ENCODE peak calls at places on chromosomes 1 and 21, in five cellular contexts. K is endodermal cell, H is fibroblast of lung, B is esophagus squamous epithelium, T is hepatocyte. X is an unnamed sample.
A peak's percentile ranks its signal among the peaks of the same experiment; 100 is the strongest.

GRCh38 chr1:10864776-10865175 is 68.3 kb upstream of the CASZ1 start:
- DNase-seq in K (no peak), H (no peak), B (no peak), T (no peak), X (no peak)

GRCh38 chr1:84946631-84947030 is 50.3 kb downstream of the MCOLN2 start:
- DNase-seq in K (no peak), H (peak; percentile 42), B (no peak), T (no peak), X (peak; percentile 23)

GRCh38 chr1:6101826-6102225 is 56.1 kb downstream of the KCNAB2 start:
- DNase-seq in K (no peak), H (no peak), B (no peak), T (no peak), X (no peak)

GRCh38 chr1:109828756-109829505 is 65.2 kb upstream of the EPS8L3 start:
- DNase-seq in K (peak; percentile 25), H (peak; percentile 47), B (no peak), T (no peak), X (no peak)

GRCh38 chr1:19750101-19750881 is 49.4 kb downstream of the TMCO4 start:
- DNase-seq in K (no peak), H (peak; percentile 35), B (no peak), T (no peak), X (no peak)

GRCh38 chr1:93804412-93804811 is 74.6 kb downstream of the DNTTIP2 start:
- DNase-seq in K (peak; percentile 0), H (peak; percentile 96), B (no peak), T (no peak), X (peak; percentile 81)

GRCh38 chr1:145892486-145893087 is 6.9 kb upstream of the ANKRD35 start:
- DNase-seq in K (no peak), H (peak; percentile 69), B (no peak), T (peak; percentile 45), X (no peak)

GRCh38 chr1:78500529-78500928 is 9.8 kb downstream of the PTGFR start:
- DNase-seq in K (no peak), H (no peak), B (no peak), T (no peak), X (no peak)

GRCh38 chr1:61642475-61643232 is 82.3 kb downstream of the TM2D1 start:
- DNase-seq in K (peak; percentile 53), H (no peak), B (no peak), T (no peak), X (no peak)

GRCh38 chr21:41371698-41372030 is 9.8 kb downstream of the MX2 start:
- DNase-seq in K (no peak), H (no peak), B (no peak), T (no peak), X (no peak)

GRCh38 chr1:228095161-228095560 is 8.0 kb downstream of the C1orf35 start:
- DNase-seq in K (peak; percentile 25), H (no peak), B (no peak), T (no peak), X (no peak)

GRCh38 chr1:213773975-213774374 is 213.8 kb upstream of the PROX1 start:
- DNase-seq in K (no peak), H (no peak), B (no peak), T (no peak), X (no peak)

GRCh38 chr1:99737016-99737415 is 29.4 kb downstream of the FRRS1 start:
- DNase-seq in K (peak; percentile 75), H (peak; percentile 68), B (no peak), T (peak; percentile 42), X (peak; percentile 38)

GRCh38 chr1:189929501-189930099 is 548.1 kb downstream of the BRINP3 start:
- DNase-seq in K (no peak), H (no peak), B (no peak), T (no peak), X (no peak)

GRCh38 chr1:230262867-230263572 is 163.1 kb downstream of the PGBD5 start:
- DNase-seq in K (peak; percentile 35), H (no peak), B (no peak), T (no peak), X (no peak)

GRCh38 chr21:43372663-43373386 is 54.1 kb downstream of the SIK1 start:
- DNase-seq in K (no peak), H (peak; percentile 25), B (no peak), T (no peak), X (peak; percentile 93)

GRCh38 chr1:243264718-243265117 is 8.9 kb downstream of the SDCCAG8 start:
- DNase-seq in K (no peak), H (peak; percentile 78), B (no peak), T (no peak), X (peak; percentile 49)

GRCh38 chr1:53305650-53306049 is 22.2 kb downstream of the LRP8 start:
- DNase-seq in K (no peak), H (peak; percentile 8), B (no peak), T (no peak), X (no peak)

GRCh38 chr1:8222789-8223188 is 95.1 kb upstream of the SLC45A1 start:
- DNase-seq in K (no peak), H (no peak), B (no peak), T (no peak), X (no peak)

GRCh38 chr1:70760170-70760569 is 287.4 kb downstream of the PTGER3 start:
- DNase-seq in K (no peak), H (no peak), B (no peak), T (no peak), X (no peak)

GRCh38 chr1:197814306-197814705 is 39.0 kb upstream of the DENND1B start:
- DNase-seq in K (no peak), H (no peak), B (no peak), T (no peak), X (no peak)

GRCh38 chr1:225378880-225379279 is 49.0 kb downstream of the LBR start:
- DNase-seq in K (peak; percentile 95), H (peak; percentile 71), B (no peak), T (peak; percentile 73), X (peak; percentile 94)

GRCh38 chr1:66431999-66432398 is 102.0 kb upstream of the SGIP1 start:
- DNase-seq in K (no peak), H (no peak), B (no peak), T (no peak), X (no peak)

GRCh38 chr1:205298191-205298994 is 23.2 kb downstream of the NUAK2 start:
- DNase-seq in K (peak; percentile 94), H (peak; percentile 98), B (no peak), T (peak; percentile 80), X (peak; percentile 99)

GRCh38 chr1:174812026-174812425 is 187.7 kb upstream of the CACYBP start:
- DNase-seq in K (no peak), H (no peak), B (no peak), T (no peak), X (no peak)

GRCh38 chr1:56578664-56578962 is 750 bp downstream of the PLPP3 start:
- DNase-seq in K (peak; percentile 81), H (no peak), B (no peak), T (peak; percentile 51), X (no peak)

GRCh38 chr1:221965252-221965651 is 223.4 kb upstream of the DUSP10 start:
- DNase-seq in K (no peak), H (peak; percentile 37), B (no peak), T (no peak), X (no peak)

GRCh38 chr1:215971793-215972441 is 404.8 kb downstream of the KCTD3 start:
- DNase-seq in K (peak; percentile 55), H (no peak), B (no peak), T (no peak), X (no peak)

GRCh38 chr1:178458203-178458602 is 38.6 kb downstream of the CLEC20A start:
- DNase-seq in K (peak; percentile 53), H (no peak), B (no peak), T (no peak), X (no peak)

GRCh38 chr1:12644237-12644636 is 352 bp downstream of the AADACL4 start:
- DNase-seq in K (no peak), H (no peak), B (no peak), T (no peak), X (no peak)

GRCh38 chr1:2555634-2556276 is 416 bp upstream of the TNFRSF14 start:
- DNase-seq in K (no peak), H (no peak), B (peak; percentile 48), T (no peak), X (no peak)
- H3K27ac ChIP-seq in K (no peak overlapping the region), H (peak overlapping the region; percentile 83), B (peak overlapping the region; percentile 96), T (peak overlapping the region; percentile 45), X (peak overlapping the region; percentile 30)

GRCh38 chr1:22117238-22117637 is 25.7 kb downstream of the WNT4 start:
- DNase-seq in K (no peak), H (no peak), B (no peak), T (no peak), X (no peak)

GRCh38 chr1:22117851-22118250 is 25.0 kb downstream of the WNT4 start:
- DNase-seq in K (no peak), H (peak; percentile 49), B (no peak), T (no peak), X (no peak)

GRCh38 chr1:22112505-22112904 is 30.4 kb downstream of the WNT4 start:
- DNase-seq in K (peak; percentile 28), H (no peak), B (no peak), T (no peak), X (no peak)

GRCh38 chr1:22114083-22115012 is 28.5 kb downstream of the WNT4 start:
- DNase-seq in K (peak; percentile 34), H (peak; percentile 88), B (no peak), T (peak; percentile 67), X (no peak)

DNA sequence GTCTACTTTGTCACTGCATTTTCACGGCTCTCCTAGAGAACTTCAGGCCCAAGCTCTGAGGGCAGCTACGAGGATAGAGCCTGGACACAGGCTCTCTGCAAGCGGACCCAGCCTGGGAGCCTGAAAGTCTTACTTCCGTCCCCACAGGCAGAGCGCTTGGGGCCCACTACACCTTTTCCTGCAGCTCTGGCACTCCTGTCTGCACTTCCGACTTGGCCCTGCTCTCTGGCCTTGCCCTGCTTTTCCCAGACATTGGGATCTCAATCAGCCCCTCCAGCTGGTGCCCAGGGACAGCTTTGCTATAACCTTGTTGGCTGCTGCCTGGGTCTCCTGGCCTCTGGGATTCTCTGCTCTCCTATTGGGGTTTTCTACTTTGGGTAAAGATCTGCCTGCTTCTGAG is 27.6 kb downstream of the WNT4 start:
- DNase-seq in K (no peak), H (no peak), B (no peak), T (no peak), X (no peak)
- H3K4me1 ChIP-seq in K (peaks cover 6% of the 10 kb centered on the region), H (peaks cover 25% of the 10 kb centered on the region), B (peaks cover 4% of the 10 kb centered on the region), T (peaks cover 12% of the 10 kb centered on the region), X (no peaks in the 10 kb centered on the region)

DNA sequence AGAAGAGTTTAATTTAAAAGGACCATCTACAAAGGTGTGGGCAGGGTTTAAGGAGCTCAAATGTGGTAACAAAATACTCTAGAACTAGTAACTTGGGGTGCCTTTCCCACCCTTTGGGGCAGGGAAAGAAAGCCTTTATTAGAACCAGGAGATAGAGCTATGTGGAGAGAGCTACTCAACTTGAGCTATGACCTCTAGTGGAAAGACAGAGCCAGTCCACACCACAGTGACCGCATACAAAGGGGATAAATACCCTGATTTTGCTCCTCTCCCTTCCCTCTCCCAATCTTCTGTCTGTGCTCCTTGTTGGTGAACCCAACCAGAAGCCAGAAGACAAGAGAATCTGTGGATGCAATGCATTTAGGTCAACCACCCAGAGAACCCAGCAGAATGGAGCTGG is 54.4 kb upstream of the JAK1 start:
- DNase-seq in K (no peak), H (no peak), B (no peak), T (no peak), X (no peak)
- TF ChIP-seq CTCF in K (peak; percentile 77), H (peak; percentile 55), B (no peak), T (peak; percentile 27), X (peak; percentile 29)

DNA sequence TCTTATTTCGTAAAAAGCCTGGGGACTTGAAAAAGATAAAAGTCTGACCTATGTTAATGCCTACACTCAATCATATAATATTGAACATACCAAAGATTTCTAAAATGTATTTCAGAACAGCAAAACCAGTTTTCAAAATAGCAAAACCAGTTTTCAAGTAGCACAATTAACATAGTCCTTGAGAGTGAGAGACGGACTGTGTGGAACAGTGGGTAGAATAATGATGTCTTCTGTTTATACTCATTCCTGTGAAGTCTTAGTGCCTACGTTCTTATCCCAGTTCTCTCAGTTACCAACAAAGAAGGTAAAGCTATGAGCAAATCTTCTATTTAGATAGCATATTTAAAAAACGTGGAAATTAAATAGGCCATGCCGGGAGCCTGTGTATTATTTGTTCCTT is 22.2 kb upstream of the RGS2 start:
- DNase-seq in K (no peak), H (no peak), B (no peak), T (no peak), X (no peak)
- H3K27ac ChIP-seq in K (no peak overlapping the region), H (no peak overlapping the region), B (no peak overlapping the region), T (no peak overlapping the region), X (no peak overlapping the region)